ENCODE peak calls at places on chromosomes 2 and 18, in six cellular contexts. B is neuronal stem cell, H is mesendoderm, J is IMR-90, D is mesenchymal stem cell, K is H1. Y is an unnamed sample. For H3K79me1, the result is how much of the 10 kb centered on the place peaks cover.

GRCh38 chr2:74440378-74441110 is 1.2 kb downstream of the RTKN start:
- DNase-seq in B (peak), H (peak), J (peak), D (peak), K (no peak), Y (peak)

GRCh38 chr2:187922841-187923240 is 368.6 kb upstream of the TFPI start:
- DNase-seq in B (no peak), H (no peak), J (peak), D (peak), K (no peak), Y (no peak)

GRCh38 chr2:85997016-85997970 is 108.4 kb downstream of the POLR1A start:
- DNase-seq in B (no peak), H (no peak), J (peak), D (no peak), K (no peak), Y (peak)

GRCh38 chr2:54553075-54553474 is 96.9 kb downstream of the SPTBN1 start:
- DNase-seq in B (no peak), H (no peak), J (no peak), D (no peak), K (no peak), Y (no peak)

GRCh38 chr2:120245520-120245835 is 7.2 kb upstream of the RALB start:
- DNase-seq in B (no peak), H (no peak), J (no peak), D (peak), K (no peak), Y (no peak)

GRCh38 chr2:173989886-173990744 is 24.9 kb upstream of the SP3 start:
- DNase-seq in B (no peak), H (no peak), J (no peak), D (no peak), K (no peak), Y (no peak)

GRCh38 chr2:153388246-153388645 is 90.3 kb downstream of the RPRM start:
- DNase-seq in B (no peak), H (peak), J (no peak), D (no peak), K (no peak), Y (no peak)

GRCh38 chr2:72533767-72534166 is 292.1 kb downstream of the EXOC6B start:
- DNase-seq in B (no peak), H (no peak), J (peak), D (peak), K (no peak), Y (no peak)

GRCh38 chr2:172299741-172300140 is 127.6 kb upstream of the ITGA6 start:
- DNase-seq in B (no peak), H (no peak), J (peak), D (no peak), K (no peak), Y (no peak)

GRCh38 chr18:46649071-46649862 is 7.8 kb downstream of the LOXHD1 start:
- DNase-seq in B (no peak), H (no peak), J (no peak), D (no peak), K (no peak), Y (no peak)

DNA sequence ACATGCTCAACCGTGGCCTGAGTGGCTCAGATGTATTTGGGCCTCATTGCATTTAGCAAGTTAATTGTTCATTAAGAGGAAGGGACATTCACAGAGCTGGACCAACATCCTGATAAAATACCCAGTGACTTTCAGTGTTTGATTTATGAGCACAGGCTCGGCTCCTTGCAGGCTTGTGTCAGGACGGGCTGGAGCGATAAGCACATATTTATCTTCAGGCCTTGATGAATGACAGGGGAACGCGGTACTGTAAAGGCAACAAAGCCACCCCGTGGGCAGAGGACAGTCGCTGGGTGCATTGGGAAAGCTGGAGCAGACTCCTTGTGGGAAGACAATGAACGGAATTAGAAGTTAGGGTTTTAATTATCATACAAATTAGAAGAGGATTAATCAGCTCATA is 548.7 kb upstream of the HS6ST1 start:
- DNase-seq in B (no peak), H (no peak), J (no peak), D (no peak), K (no peak), Y (no peak)
- H3K18ac ChIP-seq in B (no peak), H (no peak), J (no peak), D (no peak), K (no peak), Y (no peak)

GRCh38 chr2:236767951-236768350 is 198.3 kb downstream of the ACKR3 start:
- DNase-seq in B (no peak), H (no peak), J (no peak), D (no peak), K (no peak), Y (no peak)

GRCh38 chr2:236772220-236772837 is 202.7 kb downstream of the ACKR3 start:
- DNase-seq in B (no peak), H (no peak), J (no peak), D (no peak), K (no peak), Y (no peak)

GRCh38 chr2:236773206-236773605 is 203.6 kb downstream of the ACKR3 start:
- DNase-seq in B (no peak), H (no peak), J (no peak), D (no peak), K (no peak), Y (no peak)

GRCh38 chr2:236768393-236769140 is 198.9 kb downstream of the ACKR3 start:
- DNase-seq in B (no peak), H (no peak), J (peak), D (no peak), K (no peak), Y (no peak)

GRCh38 chr2:236769981-236770671 is 200.5 kb downstream of the ACKR3 start:
- DNase-seq in B (no peak), H (peak), J (peak), D (peak), K (peak), Y (no peak)
- H3K79me1 ChIP-seq in B (under half), H (under half), J (under half), D (under half), K (under half), Y (under half)

DNA sequence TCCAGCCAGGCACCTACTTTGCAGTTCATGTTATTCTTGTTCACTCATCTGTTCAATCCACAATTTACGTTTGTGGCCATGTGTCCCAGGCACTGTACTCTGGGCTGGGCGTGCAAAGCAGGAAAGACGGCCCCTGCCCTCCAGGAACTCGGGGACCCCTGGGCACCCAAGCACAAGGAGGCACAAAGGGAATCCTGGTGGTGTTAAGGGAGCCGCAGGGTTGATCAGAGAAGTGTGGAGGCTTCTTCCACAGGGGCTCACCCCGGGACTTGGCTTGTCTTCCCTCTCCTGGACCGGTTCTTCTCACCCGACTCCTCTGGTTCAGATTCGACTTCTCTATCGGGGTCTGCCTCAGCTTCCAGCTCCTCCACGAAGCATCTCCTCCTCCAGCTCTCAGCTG is 230.5 kb downstream of the BCL2 start:
- DNase-seq in B (no peak), H (no peak), J (no peak), D (no peak), K (no peak), Y (no peak)
- H3K18ac ChIP-seq in B (no peak), H (no peak), J (no peak), D (no peak), K (no peak), Y (no peak)

GRCh38 chr2:20494246-20494645 is 47.4 kb downstream of the RHOB start:
- DNase-seq in B (no peak), H (no peak), J (peak), D (peak), K (no peak), Y (no peak)
- H3K79me1 ChIP-seq in B (under half), H (under half), J (under half), D (under half), K (under half), Y (under half)